ENCODE peak calls at places on chromosomes 7 and 10, in seven cellular contexts. U is HCT116, G is esophagus muscularis mucosa, S is breast epithelium, R is HL-60, Q is K562, B is stomach. Y is an unnamed sample.

GRCh38 chr7:157177997-157178396 is 39.3 kb downstream of the UBE3C start:
- DNase-seq in U (no peak), G (no peak), S (no peak), R (no peak), Q (no peak), B (no peak), Y (no peak)

GRCh38 chr7:25149844-25150243 is 24.8 kb upstream of the CYCS start:
- DNase-seq in U (no peak), G (no peak), S (no peak), R (no peak), Q (no peak), B (no peak), Y (no peak)

GRCh38 chr10:131636116-131636515 is 264.7 kb upstream of the PPP2R2D start:
- DNase-seq in U (no peak), G (peak; percentile 83), S (no peak), R (no peak), Q (no peak), B (no peak), Y (no peak)

GRCh38 chr7:22444181-22444966 is 55.6 kb downstream of the STEAP1B start:
- DNase-seq in U (no peak), G (peak; percentile 57), S (peak; percentile 66), R (no peak), Q (no peak), B (peak; percentile 43), Y (no peak)

GRCh38 chr7:157522189-157522588 is 185.4 kb downstream of the DNAJB6 start:
- DNase-seq in U (no peak), G (no peak), S (peak; percentile 7), R (no peak), Q (no peak), B (peak; percentile 20), Y (no peak)

GRCh38 chr10:128059915-128060314 is 66.3 kb downstream of the MKI67 start:
- DNase-seq in U (no peak), G (no peak), S (no peak), R (no peak), Q (no peak), B (no peak), Y (no peak)

GRCh38 chr10:809671-810350 is 120.3 kb upstream of the DIP2C start:
- DNase-seq in U (no peak), G (no peak), S (no peak), R (no peak), Q (no peak), B (no peak), Y (no peak)

GRCh38 chr10:17425584-17426262 is 28.7 kb downstream of the ST8SIA6 start:
- DNase-seq in U (no peak), G (no peak), S (no peak), R (no peak), Q (peak; percentile 89), B (no peak), Y (no peak)

GRCh38 chr7:37062460-37062859 is 338.2 kb upstream of the AOAH start:
- DNase-seq in U (no peak), G (no peak), S (no peak), R (no peak), Q (no peak), B (no peak), Y (no peak)

GRCh38 chr7:71615017-71615416 is 483.1 kb downstream of the GALNT17 start:
- DNase-seq in U (no peak), G (no peak), S (no peak), R (no peak), Q (no peak), B (no peak), Y (no peak)

DNA sequence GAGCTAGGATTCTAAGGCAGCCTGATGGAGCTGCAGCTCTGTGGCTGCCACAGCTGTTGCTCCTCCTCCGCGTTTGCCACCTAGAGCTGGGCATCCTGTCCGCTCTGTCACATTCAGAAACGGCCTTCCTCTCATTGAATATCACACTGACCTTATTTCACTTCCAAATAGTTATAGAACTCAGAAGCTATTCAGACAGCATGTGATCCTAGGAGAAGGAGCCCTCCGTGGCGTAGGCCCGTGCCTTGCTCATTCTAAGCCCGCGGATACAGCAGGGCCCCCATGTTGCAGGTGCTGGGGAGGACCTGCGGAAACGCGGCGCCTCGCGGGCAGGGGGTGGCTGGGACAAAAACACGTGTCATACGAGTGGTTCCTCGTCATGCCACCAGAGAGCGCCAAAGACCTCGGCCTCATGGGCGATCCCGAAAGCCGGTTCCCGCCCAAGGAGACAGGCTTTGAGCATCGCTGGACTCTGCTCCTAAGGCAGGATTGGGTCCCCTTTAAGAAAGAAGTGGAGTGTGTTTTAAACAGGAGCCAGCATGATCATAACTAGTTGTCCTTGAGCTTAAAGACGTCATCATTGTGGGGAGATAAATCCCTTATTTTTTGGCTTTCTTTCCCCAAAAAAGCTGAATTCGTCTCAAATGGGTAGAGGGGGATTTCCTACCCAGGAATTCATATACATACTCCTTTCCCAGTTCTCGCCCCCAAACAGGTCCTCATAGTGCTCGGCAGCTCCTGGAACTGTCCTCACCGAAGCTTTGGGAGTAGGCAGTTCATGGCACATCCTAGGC is 17.9 kb upstream of the FIGNL1 start:
- DNase-seq in U (peak; percentile 52), G (peak; percentile 96), S (peak; percentile 64), R (peak; percentile 32), Q (peak; percentile 84), B (peak; percentile 87), Y (peak; percentile 66)
- TF ChIP-seq POLR2AphosphoS5 in U (no peak), G (no peak), S (peak; percentile 30), R (no peak), Q (no peak), B (peak; percentile 69), Y (no peak)

GRCh38 chr7:47256016-47256415 is 325.9 kb downstream of the TNS3 start:
- DNase-seq in U (no peak), G (no peak), S (no peak), R (no peak), Q (no peak), B (no peak), Y (no peak)
- TF ChIP-seq POLR2AphosphoS5 in U (no peak), G (no peak), S (no peak), R (no peak), Q (no peak), B (no peak), Y (no peak)

GRCh38 chr10:119025336-119025735 is 4.2 kb upstream of the NANOS1 start:
- DNase-seq in U (no peak), G (peak; percentile 92), S (peak; percentile 95), R (no peak), Q (no peak), B (peak; percentile 89), Y (no peak)
- TF ChIP-seq POLR2AphosphoS5 in U (no peak), G (peak; percentile 49), S (no peak), R (no peak), Q (no peak), B (peak; percentile 56), Y (no peak)

GRCh38 chr7:137417464-137417863 is 73.9 kb upstream of the PTN start:
- DNase-seq in U (no peak), G (no peak), S (no peak), R (no peak), Q (no peak), B (no peak), Y (no peak)

GRCh38 chr7:137418841-137419240 is 75.3 kb upstream of the PTN start:
- DNase-seq in U (no peak), G (no peak), S (no peak), R (no peak), Q (no peak), B (no peak), Y (no peak)

GRCh38 chr7:137421389-137421788 is 77.9 kb upstream of the PTN start:
- DNase-seq in U (no peak), G (no peak), S (no peak), R (no peak), Q (no peak), B (no peak), Y (no peak)

GRCh38 chr7:137423321-137423720 is 79.8 kb upstream of the PTN start:
- DNase-seq in U (no peak), G (no peak), S (no peak), R (no peak), Q (no peak), B (no peak), Y (no peak)
- TF ChIP-seq POLR2AphosphoS5 in U (no peak), G (no peak), S (no peak), R (no peak), Q (no peak), B (no peak), Y (no peak)

GRCh38 chr10:77387247-77387646 is 250.4 kb downstream of the KCNMA1 start:
- DNase-seq in U (no peak), G (no peak), S (no peak), R (no peak), Q (no peak), B (no peak), Y (no peak)
- TF ChIP-seq POLR2AphosphoS5 in U (no peak), G (no peak), S (no peak), R (no peak), Q (no peak), B (no peak), Y (no peak)

DNA sequence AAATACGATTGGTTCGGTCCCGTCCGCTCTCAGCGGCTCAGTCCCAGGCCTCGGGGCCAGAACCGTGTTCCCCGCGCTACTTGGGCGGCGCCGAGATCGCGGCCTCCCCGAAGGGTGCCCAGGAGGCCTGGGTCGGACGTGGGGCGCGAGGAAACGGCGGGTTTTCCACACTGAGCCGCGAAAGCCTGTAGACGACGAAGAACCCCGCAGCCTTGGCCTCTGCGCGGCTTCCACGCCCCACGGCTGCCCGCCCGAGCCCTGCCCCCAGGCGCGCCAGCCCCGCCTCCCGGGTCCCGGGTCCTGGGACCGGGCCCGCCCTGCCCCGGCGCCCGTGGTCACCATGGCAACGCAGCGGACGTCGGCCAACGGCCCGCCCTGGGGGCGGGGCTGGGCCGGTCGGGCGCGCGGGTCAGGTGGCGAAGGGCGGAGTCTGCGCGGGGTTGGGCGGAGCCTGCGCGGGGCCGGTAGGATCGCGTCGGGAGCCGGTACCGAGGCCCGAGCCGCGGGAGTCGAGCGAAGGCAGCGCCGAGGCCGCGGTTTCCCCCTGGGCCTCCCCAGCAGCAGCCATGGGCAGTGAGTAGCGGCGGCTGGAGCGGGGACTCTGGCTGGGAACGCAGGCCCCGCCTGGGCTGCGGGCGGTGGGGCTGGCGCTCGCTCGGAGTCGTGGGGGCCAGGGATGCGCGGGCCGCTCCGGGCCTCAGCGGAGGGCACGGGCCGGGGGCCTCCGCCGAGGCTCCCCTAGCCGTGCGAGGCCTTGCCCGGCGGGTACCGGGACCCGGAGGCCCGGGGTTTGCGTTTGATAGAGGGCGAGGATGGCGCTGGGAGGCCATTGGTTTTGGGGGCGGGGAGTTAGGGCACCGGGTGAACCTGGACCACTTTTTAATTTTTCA is at the start of gene SEC61A2:
- DNase-seq in U (peak; percentile 73), G (peak; percentile 95), S (peak; percentile 85), R (peak; percentile 49), Q (peak; percentile 100), B (peak; percentile 98), Y (peak; percentile 99)
- TF ChIP-seq POLR2AphosphoS5 in U (peak; percentile 69), G (peak; percentile 83), S (peak; percentile 61), R (peak; percentile 34), Q (peak; percentile 36), B (peak; percentile 68), Y (no peak)

GRCh38 chr10:8616166-8616565 is 561.7 kb downstream of the GATA3 start:
- DNase-seq in U (no peak), G (no peak), S (no peak), R (no peak), Q (no peak), B (no peak), Y (peak; percentile 5)
- TF ChIP-seq POLR2AphosphoS5 in U (no peak), G (no peak), S (no peak), R (no peak), Q (no peak), B (no peak), Y (no peak)